ENCODE peak calls at places on chromosomes 13 and 19, in nine cellular contexts. A is fibroblast of mammary gland, Z is adrenal gland, U is mucosa of descending colon, O is SK-N-SH, Y is PC-9, T is GM12864, Q is IMR-90, E is astrocyte of the spinal cord. V is an unnamed sample.

GRCh38 chr13:111961236-111961635 is 105.7 kb upstream of the SOX1 start:
- DNase-seq in T (no peak), U (no peak), O (no peak), A (no peak), Y (no peak), Q (no peak), E (no peak), Z (no peak), V (no peak)

GRCh38 chr13:109729031-109729870 is 57.1 kb downstream of the IRS2 start:
- DNase-seq in T (no peak), Y (no peak), O (peak; percentile 53), E (peak; percentile 39), U (no peak), Q (no peak), Z (no peak), A (no peak), V (peak; percentile 23)

GRCh38 chr13:112713517-112714253 is 23.8 kb downstream of the ATP11A start:
- DNase-seq in Y (no peak), T (no peak), A (no peak), O (peak; percentile 78), E (no peak), Z (no peak), U (no peak), Q (no peak), V (no peak)

GRCh38 chr13:21476893-21477472 is 17.9 kb upstream of the ZDHHC20 start:
- DNase-seq in U (peak; percentile 74), Y (peak; percentile 69), T (peak; percentile 65), E (peak; percentile 79), Z (peak; percentile 85), O (peak; percentile 80), Q (peak; percentile 74), A (peak; percentile 86), V (peak; percentile 57)

GRCh38 chr13:94542917-94543316 is 53.0 kb downstream of the TGDS start:
- DNase-seq in O (peak; percentile 34), E (no peak), Z (no peak), Q (no peak), A (no peak), T (no peak), Y (no peak), U (no peak), V (no peak)

GRCh38 chr19:33953592-33953991 is 156.9 kb downstream of the KCTD15 start:
- DNase-seq in O (no peak), A (no peak), Q (no peak), T (no peak), U (no peak), Y (no peak), E (no peak), Z (no peak), V (no peak)

GRCh38 chr19:34274284-34274826 is 20.0 kb downstream of the GARRE1 start:
- DNase-seq in U (no peak), O (no peak), Y (no peak), A (peak; percentile 12), Q (peak; percentile 26), Z (no peak), T (no peak), E (no peak), V (no peak)

GRCh38 chr13:100636004-100636403 is 38.6 kb downstream of the TMTC4 start:
- DNase-seq in Y (no peak), Q (no peak), T (no peak), E (no peak), O (no peak), U (no peak), Z (no peak), A (no peak), V (no peak)

GRCh38 chr13:59997976-59998375 is 165.8 kb downstream of the DIAPH3 start:
- DNase-seq in Y (no peak), Q (peak; percentile 32), Z (no peak), O (no peak), T (no peak), A (no peak), U (no peak), E (no peak), V (no peak)

GRCh38 chr19:47626238-47626637 is 17.3 kb downstream of the BICRA start:
- DNase-seq in U (no peak), T (no peak), A (no peak), Y (no peak), Q (no peak), Z (no peak), O (no peak), E (no peak), V (no peak)

GRCh38 chr13:111541752-111542529 is 221.5 kb downstream of the TEX29 start:
- DNase-seq in Y (no peak), Z (no peak), Q (no peak), T (no peak), A (no peak), U (no peak), E (no peak), O (no peak), V (no peak)

GRCh38 chr13:75372517-75372916 is 109.5 kb downstream of the TBC1D4 start:
- DNase-seq in T (no peak), U (no peak), Y (peak; percentile 16), O (peak; percentile 42), A (peak; percentile 69), E (peak; percentile 67), Q (peak; percentile 62), Z (no peak), V (no peak)

GRCh38 chr19:45104658-45105384 is 11.8 kb downstream of the PPP1R37 start:
- DNase-seq in Q (no peak), A (no peak), E (no peak), Y (no peak), Z (no peak), T (no peak), U (no peak), O (no peak), V (no peak)

GRCh38 chr19:50330365-50331078 is 1.3 kb upstream of the KCNC3 start:
- DNase-seq in Q (peak; percentile 1), A (peak; percentile 26), E (no peak), T (no peak), O (peak; percentile 93), Y (peak; percentile 70), U (peak; percentile 92), Z (peak; percentile 73), V (no peak)

GRCh38 chr19:53808710-53809125 is 15.4 kb downstream of the NLRP12 start:
- DNase-seq in Z (no peak), U (no peak), T (no peak), Q (peak; percentile 42), E (peak; percentile 24), O (peak; percentile 49), Y (peak; percentile 29), A (peak; percentile 62), V (peak; percentile 28)

GRCh38 chr19:11558881-11559828 is at the start of gene ELOF1:
- DNase-seq in U (peak; percentile 99), Q (peak; percentile 98), E (peak; percentile 98), Z (peak; percentile 99), Y (peak; percentile 97), T (peak; percentile 97), O (peak; percentile 98), A (peak; percentile 97), V (peak; percentile 96)
- TF ChIP-seq CTCF in U (no peak), Q (peak; percentile 15), E (peak; percentile 45), Z (peak; percentile 12), Y (peak; percentile 48), T (peak; percentile 12), O (peak; percentile 40), A (peak; percentile 21), V (peak; percentile 42)

DNA sequence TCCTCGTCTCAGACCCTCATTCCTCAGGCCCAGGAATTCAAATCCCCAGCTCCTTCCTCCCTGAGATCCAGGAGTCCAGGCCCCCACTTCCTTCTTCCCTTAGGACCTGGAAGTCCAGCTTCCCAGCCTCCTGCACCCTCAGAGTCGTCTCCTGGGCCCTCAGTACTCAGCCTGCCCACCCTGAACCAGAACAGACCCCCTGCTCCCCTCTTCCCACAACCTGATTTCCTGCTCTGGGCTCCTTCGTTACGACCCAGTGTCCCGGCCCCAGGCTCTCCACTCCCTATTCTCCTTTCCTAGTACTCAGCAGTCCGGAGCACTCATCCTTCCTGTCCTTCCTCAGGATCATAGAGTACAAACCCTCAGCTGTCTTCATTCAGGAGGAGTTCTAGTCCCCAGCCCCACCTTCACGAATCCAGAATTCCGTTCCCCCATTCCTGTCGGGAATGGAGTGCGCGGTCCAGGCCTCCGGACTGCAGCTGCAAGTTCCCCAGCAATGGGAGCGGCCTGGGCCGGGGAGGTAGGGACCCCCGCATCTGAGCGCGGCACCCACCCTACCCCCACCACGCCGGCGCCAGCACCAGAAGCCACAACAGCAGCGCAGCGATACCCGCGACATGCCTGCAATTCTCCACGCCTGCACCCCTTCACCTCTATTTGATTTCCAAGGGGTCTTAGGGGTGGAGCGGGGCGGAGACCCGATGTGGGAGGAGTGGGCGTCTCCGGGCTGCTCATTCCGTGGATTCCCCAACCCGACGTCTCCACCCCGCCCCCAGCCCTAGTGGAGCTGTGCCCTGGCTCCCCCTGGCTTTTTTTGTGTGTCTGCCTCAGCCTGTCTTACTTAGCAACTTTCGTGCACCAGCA is 12.7 kb downstream of the EGLN2 start:
- DNase-seq in O (no peak), U (no peak), Q (no peak), A (no peak), E (no peak), T (no peak), Z (no peak), Y (no peak), V (no peak)
- H3K4me3 ChIP-seq in O (no peak overlapping the region), U (no peak overlapping the region), Q (no peak overlapping the region), A (no peak overlapping the region), E (no peak overlapping the region), T (no peak overlapping the region), Z (no peak overlapping the region), Y (no peak overlapping the region), V (no peak overlapping the region)

DNA sequence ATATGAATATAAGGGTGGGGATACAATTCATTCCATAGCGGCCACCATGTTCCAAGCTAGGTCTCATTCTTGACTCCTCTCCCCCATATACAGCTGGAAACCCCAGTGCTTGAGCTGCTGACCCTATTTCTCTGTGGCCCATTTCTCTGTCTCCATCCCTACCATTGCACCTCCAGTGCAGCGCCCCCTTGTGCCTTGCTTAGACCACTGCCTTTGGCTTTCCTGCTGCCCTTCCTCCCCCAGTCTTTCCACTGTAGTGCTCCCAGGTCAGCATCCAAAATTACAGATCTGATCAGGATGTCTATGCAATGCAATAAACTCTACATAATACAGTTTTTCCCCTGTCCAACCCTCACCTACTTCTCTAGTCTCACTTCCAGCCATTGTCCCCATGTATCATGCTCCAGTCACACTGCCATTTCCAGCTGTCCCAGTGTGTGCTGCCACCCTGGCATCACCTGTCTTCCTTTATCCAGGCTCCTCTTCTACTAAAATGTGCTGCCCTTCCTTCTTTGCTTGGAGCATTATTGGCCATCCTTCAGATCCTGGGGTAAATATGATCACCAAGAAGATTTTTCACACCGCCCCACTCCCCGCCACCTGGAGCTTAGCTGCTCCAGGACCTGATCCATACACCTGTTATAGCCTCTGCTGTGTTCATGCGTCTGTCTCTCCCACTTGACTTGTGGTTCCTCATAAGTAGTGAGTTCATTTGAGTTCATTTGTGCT is 199.4 kb upstream of the IPO5 start:
- DNase-seq in E (no peak), A (no peak), T (no peak), Z (no peak), U (no peak), Q (no peak), O (no peak), Y (no peak), V (no peak)
- TF ChIP-seq CTCF in E (peak; percentile 5), A (peak; percentile 9), T (peak; percentile 31), Z (no peak), U (no peak), Q (no peak), O (peak; percentile 24), Y (peak; percentile 19), V (no peak)

DNA sequence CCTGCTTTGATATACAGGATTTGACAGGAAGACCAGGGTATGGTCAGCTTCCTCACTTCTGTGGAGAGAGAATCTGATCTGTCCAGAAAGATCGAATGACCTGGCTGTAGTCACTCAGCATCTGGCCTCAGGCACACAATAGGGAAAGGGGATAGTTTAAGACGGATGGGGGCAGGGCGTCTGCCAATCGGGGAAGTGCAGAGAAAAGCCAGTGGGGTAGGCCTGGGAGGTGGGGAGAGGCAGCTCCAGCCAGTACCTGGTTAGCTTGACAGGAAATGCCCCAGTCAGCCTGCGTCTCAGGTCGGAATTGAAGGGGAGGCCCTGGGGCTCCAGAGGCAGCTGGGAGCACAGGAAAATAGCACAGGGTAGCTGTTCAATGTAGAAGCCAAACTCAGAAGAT is 12.4 kb downstream of the ZNF444 start:
- DNase-seq in T (no peak), Q (no peak), A (no peak), O (no peak), Z (no peak), U (no peak), Y (no peak), E (no peak), V (no peak)
- H3K4me3 ChIP-seq in T (no peak overlapping the region), Q (no peak overlapping the region), A (no peak overlapping the region), O (no peak overlapping the region), Z (no peak overlapping the region), U (no peak overlapping the region), Y (no peak overlapping the region), E (no peak overlapping the region), V (no peak overlapping the region)

V was measured in astrocyte of the cerebellum.